ENCODE peak calls at places on chromosomes 16 and 17, in six cellular contexts. F is substantia nigra; Z is breast epithelium; I is SHP77; X is iris pigment epithelial cell; N is stimulated activated CD4-positive, alpha-beta T cell treated with anti-CD3 and anti-CD28 coated beads, Interleukin-12 subunit alpha, Interleukin-12 subunit beta, amount 100 ng/mL, for 48 hours. G is an unnamed sample.

GRCh38 chr17:9472541-9472940 is 103.1 kb downstream of the STX8 start:
- DNase-seq in F (no peak), Z (no peak), I (no peak), X (peak), N (no peak), G (peak)

GRCh38 chr16:81600275-81600674 is 155.7 kb downstream of the CMIP start:
- DNase-seq in F (no peak), Z (no peak), I (no peak), X (peak), N (no peak), G (peak)

GRCh38 chr16:29815032-29815721 is 775 bp upstream of the PAGR1 start:
- DNase-seq in F (no peak), Z (no peak), I (no peak), X (no peak), N (no peak), G (peak)

GRCh38 chr17:13288248-13288647 is 270.4 kb upstream of the ELAC2 start:
- DNase-seq in F (no peak), Z (no peak), I (no peak), X (no peak), N (no peak), G (no peak)

GRCh38 chr16:5349661-5350060 is 252.1 kb upstream of the EEF2KMT start:
- DNase-seq in F (no peak), Z (no peak), I (no peak), X (no peak), N (no peak), G (no peak)

GRCh38 chr17:78316867-78317816 is 42.7 kb downstream of the SOCS3 start:
- DNase-seq in F (no peak), Z (no peak), I (no peak), X (no peak), N (no peak), G (no peak)

GRCh38 chr17:55177914-55178217 is 86.9 kb upstream of the HLF start:
- DNase-seq in F (no peak), Z (no peak), I (no peak), X (no peak), N (no peak), G (no peak)

GRCh38 chr16:76653390-76654026 is 376.3 kb downstream of the CNTNAP4 start:
- DNase-seq in F (no peak), Z (no peak), I (peak), X (peak), N (no peak), G (peak)

GRCh38 chr16:28103516-28104170 is 40.1 kb upstream of the GSG1L start:
- DNase-seq in F (no peak), Z (no peak), I (no peak), X (no peak), N (no peak), G (no peak)